ENCODE peak calls at places on chromosomes 5 and 9, in eight cellular contexts. M is AG09309, N is HCT116, W is adrenal gland, J is AG10803, G is brain microvascular endothelial cell, I is cardiac fibroblast, H is left ventricle myocardium inferior. F is an unnamed sample.
A peak's percentile ranks its signal among the peaks of the same experiment; 100 is the strongest.

GRCh38 chr9:137194909-137195308 is 5.6 kb downstream of the TPRN start:
- DNase-seq in M (no peak), N (no peak), W (no peak), J (no peak), G (no peak), I (no peak), H (no peak), F (no peak)

GRCh38 chr5:139882961-139883539 is 87.4 kb downstream of the PSD2 start:
- DNase-seq in M (no peak), N (no peak), W (no peak), J (no peak), G (no peak), I (no peak), H (no peak), F (no peak)

GRCh38 chr9:115786321-115786720 is 367.3 kb upstream of the PAPPA start:
- DNase-seq in M (no peak), N (no peak), W (no peak), J (peak; percentile 37), G (peak; percentile 63), I (peak; percentile 67), H (no peak), F (peak; percentile 32)

GRCh38 chr5:132225165-132226032 is 2.3 kb downstream of the P4HA2 start:
- DNase-seq in M (peak; percentile 69), N (no peak), W (peak; percentile 47), J (peak; percentile 89), G (peak; percentile 83), I (peak; percentile 93), H (peak; percentile 71), F (peak; percentile 73)

GRCh38 chr5:37888476-37888875 is 48.6 kb upstream of the GDNF start:
- DNase-seq in M (no peak), N (no peak), W (no peak), J (peak; percentile 67), G (no peak), I (no peak), H (no peak), F (peak; percentile 22)

GRCh38 chr9:36928670-36929349 is 105.3 kb downstream of the PAX5 start:
- DNase-seq in M (peak; percentile 70), N (no peak), W (no peak), J (peak; percentile 40), G (peak; percentile 72), I (peak; percentile 75), H (no peak), F (peak; percentile 76)

GRCh38 chr9:38284768-38285080 is 107.8 kb upstream of the ALDH1B1 start:
- DNase-seq in M (no peak), N (no peak), W (no peak), J (no peak), G (no peak), I (no peak), H (no peak), F (no peak)

GRCh38 chr5:129541648-129542251 is 81.7 kb downstream of the ADAMTS19 start:
- DNase-seq in M (no peak), N (peak; percentile 48), W (no peak), J (no peak), G (no peak), I (peak; percentile 11), H (no peak), F (peak; percentile 2)

GRCh38 chr9:87382902-87383301 is 114.8 kb upstream of the DAPK1 start:
- DNase-seq in M (peak; percentile 74), N (no peak), W (no peak), J (peak; percentile 40), G (peak; percentile 77), I (peak; percentile 83), H (no peak), F (peak; percentile 53)

GRCh38 chr5:149474198-149474597 is 77.0 kb downstream of the CSNK1A1 start:
- DNase-seq in M (no peak), N (no peak), W (peak; percentile 21), J (no peak), G (no peak), I (no peak), H (no peak), F (no peak)

GRCh38 chr5:142769251-142769792 is 855 bp upstream of the ARHGAP26 start:
- DNase-seq in M (no peak), N (no peak), W (no peak), J (no peak), G (peak; percentile 12), I (no peak), H (no peak), F (no peak)

GRCh38 chr9:113387560-113388230 is 10.9 kb upstream of the HDHD3 start:
- DNase-seq in M (no peak), N (no peak), W (no peak), J (no peak), G (no peak), I (no peak), H (no peak), F (no peak)

GRCh38 chr9:83199240-83199639 is 136.3 kb upstream of the RASEF start:
- DNase-seq in M (peak; percentile 18), N (peak; percentile 16), W (peak; percentile 74), J (peak; percentile 48), G (peak; percentile 67), I (peak; percentile 77), H (no peak), F (peak; percentile 60)

GRCh38 chr9:9963861-9964260 is 648.9 kb downstream of the PTPRD start:
- DNase-seq in M (no peak), N (no peak), W (no peak), J (no peak), G (no peak), I (no peak), H (no peak), F (no peak)

GRCh38 chr5:181114844-181115778 is 15.9 kb downstream of the OR2V1 start:
- DNase-seq in M (no peak), N (no peak), W (no peak), J (peak; percentile 39), G (peak; percentile 63), I (no peak), H (no peak), F (peak; percentile 6)

GRCh38 chr9:127796225-127796813 is 6.4 kb upstream of the FPGS start:
- DNase-seq in M (no peak), N (no peak), W (peak; percentile 89), J (peak; percentile 54), G (no peak), I (peak; percentile 35), H (no peak), F (no peak)

GRCh38 chr5:72597456-72597948 is 90.3 kb upstream of the ZNF366 start:
- DNase-seq in M (peak; percentile 62), N (no peak), W (peak; percentile 50), J (peak; percentile 87), G (peak; percentile 94), I (peak; percentile 90), H (no peak), F (peak; percentile 85)

GRCh38 chr5:16934123-16934522 is 2.0 kb downstream of the MYO10 start:
- DNase-seq in M (peak; percentile 37), N (peak; percentile 63), W (peak; percentile 57), J (peak; percentile 68), G (peak; percentile 83), I (peak; percentile 79), H (peak; percentile 42), F (peak; percentile 82)

GRCh38 chr5:72480836-72481235 is 26.4 kb downstream of the ZNF366 start:
- DNase-seq in M (peak; percentile 49), N (no peak), W (no peak), J (no peak), G (no peak), I (no peak), H (no peak), F (no peak)

GRCh38 chr9:91179237-91180138 is 182.2 kb downstream of the AUH start:
- DNase-seq in M (no peak), N (no peak), W (no peak), J (peak; percentile 54), G (peak; percentile 71), I (peak; percentile 36), H (no peak), F (peak; percentile 54)

GRCh38 chr5:130724658-130725057 is 440.4 kb downstream of the HINT1 start:
- DNase-seq in M (no peak), N (no peak), W (no peak), J (no peak), G (no peak), I (no peak), H (no peak), F (no peak)

GRCh38 chr9:38671372-38671731 is 48.6 kb downstream of the FAM240B start:
- DNase-seq in M (no peak), N (no peak), W (no peak), J (no peak), G (no peak), I (no peak), H (no peak), F (no peak)

GRCh38 chr5:131164161-131164930 is 710 bp downstream of the HINT1 start:
- DNase-seq in M (peak; percentile 33), N (no peak), W (peak; percentile 79), J (peak; percentile 76), G (peak; percentile 79), I (peak; percentile 66), H (peak; percentile 55), F (peak; percentile 79)

GRCh38 chr5:19048750-19049149 is 939.2 kb downstream of the CDH18 start:
- DNase-seq in M (no peak), N (no peak), W (no peak), J (no peak), G (no peak), I (no peak), H (no peak), F (no peak)
- H3K4me3 ChIP-seq in M (no peak overlapping the region), N (no peak overlapping the region), W (no peak overlapping the region), J (no peak overlapping the region), G (no peak overlapping the region), I (no peak overlapping the region), H (no peak overlapping the region), F (no peak overlapping the region)

GRCh38 chr5:173615884-173616576 is 420 bp downstream of the BOD1 start:
- DNase-seq in M (peak; percentile 46), N (peak; percentile 58), W (peak; percentile 70), J (peak; percentile 74), G (peak; percentile 75), I (peak; percentile 80), H (peak; percentile 55), F (peak; percentile 75)
- TF ChIP-seq CTCF in M (peak; percentile 76), N (peak; percentile 42), W (peak; percentile 62), J (peak; percentile 77), G (peak; percentile 83), I (peak; percentile 71), H (peak; percentile 70), F (peak; percentile 77)

GRCh38 chr9:106983346-106983745 is 120.4 kb downstream of the ZNF462 start:
- DNase-seq in M (no peak), N (no peak), W (no peak), J (no peak), G (no peak), I (no peak), H (no peak), F (no peak)
- H3K4me3 ChIP-seq in M (no peak overlapping the region), N (no peak overlapping the region), W (no peak overlapping the region), J (no peak overlapping the region), G (no peak overlapping the region), I (no peak overlapping the region), H (no peak overlapping the region), F (no peak overlapping the region)

GRCh38 chr5:891837-892389 is 688 bp downstream of the BRD9 start:
- DNase-seq in M (no peak), N (no peak), W (peak; percentile 40), J (peak; percentile 18), G (no peak), I (peak; percentile 28), H (no peak), F (peak; percentile 16)

GRCh38 chr5:893711-894110 is 1.0 kb downstream of the TRIP13 start:
- DNase-seq in M (no peak), N (no peak), W (no peak), J (no peak), G (no peak), I (no peak), H (no peak), F (no peak)

GRCh38 chr5:893137-893506 is 438 bp downstream of the TRIP13 start:
- DNase-seq in M (no peak), N (no peak), W (no peak), J (no peak), G (no peak), I (no peak), H (no peak), F (no peak)

GRCh38 chr5:891117-891836 is 1.3 kb downstream of the BRD9 start:
- DNase-seq in M (no peak), N (peak; percentile 79), W (no peak), J (no peak), G (no peak), I (peak; percentile 48), H (no peak), F (no peak)

GRCh38 chr5:892390-893136 is at the start of the genes BRD9 and TRIP13:
- DNase-seq in M (no peak), N (peak; percentile 38), W (peak; percentile 74), J (peak; percentile 71), G (peak; percentile 52), I (peak; percentile 77), H (peak; percentile 80), F (peak; percentile 65)
- TF ChIP-seq CTCF in M (no peak), N (no peak), W (no peak), J (no peak), G (no peak), I (no peak), H (peak; percentile 27), F (no peak)

F was measured in astrocyte of the spinal cord.